ENCODE peak calls at places on chromosome 16, in five cellular contexts. One of them, this sample, is unnamed. For H3K27me3, the result is how much of the 10 kb centered on the place peaks cover.

GRCh38 chr16:77399546-77399945 is 35.3 kb downstream of the ADAMTS18 start:
- DNase-seq in GM23248: no peak
- DNase-seq in neuronal stem cell: no peak
- DNase-seq in upper lobe of right lung: no peak
- DNase-seq in lung: no peak
- DNase-seq in this sample: no peak

GRCh38 chr16:87854907-87855683 is 14.2 kb downstream of the SLC7A5 start:
- DNase-seq in GM23248: no peak
- DNase-seq in neuronal stem cell: no peak
- DNase-seq in upper lobe of right lung: no peak
- DNase-seq in lung: no peak
- DNase-seq in this sample: no peak

GRCh38 chr16:71345031-71345430 is 13.5 kb upstream of the CALB2 start:
- DNase-seq in GM23248: no peak
- DNase-seq in neuronal stem cell: peak
- DNase-seq in upper lobe of right lung: no peak
- DNase-seq in lung: no peak
- DNase-seq in this sample: no peak

GRCh38 chr16:49021136-49021535 is 260.5 kb downstream of the CBLN1 start:
- DNase-seq in GM23248: peak
- DNase-seq in neuronal stem cell: no peak
- DNase-seq in upper lobe of right lung: no peak
- DNase-seq in lung: no peak
- DNase-seq in this sample: no peak

GRCh38 chr16:27097671-27098275 is 31.0 kb downstream of the C16orf82 start:
- DNase-seq in GM23248: peak
- DNase-seq in neuronal stem cell: no peak
- DNase-seq in upper lobe of right lung: no peak
- DNase-seq in lung: no peak
- DNase-seq in this sample: no peak

GRCh38 chr16:74623846-74624245 is 16.9 kb upstream of the GLG1 start:
- DNase-seq in GM23248: no peak
- DNase-seq in neuronal stem cell: no peak
- DNase-seq in upper lobe of right lung: peak
- DNase-seq in lung: no peak
- DNase-seq in this sample: no peak

GRCh38 chr16:79267146-79267545 is 333.4 kb downstream of the MAF start:
- DNase-seq in GM23248: no peak
- DNase-seq in neuronal stem cell: no peak
- DNase-seq in upper lobe of right lung: no peak
- DNase-seq in lung: no peak
- DNase-seq in this sample: no peak

GRCh38 chr16:80063028-80063767 is 462.7 kb upstream of the MAF start:
- DNase-seq in GM23248: peak
- DNase-seq in neuronal stem cell: no peak
- DNase-seq in upper lobe of right lung: no peak
- DNase-seq in lung: no peak
- DNase-seq in this sample: peak

GRCh38 chr16:28863929-28864886 is 565 bp downstream of the SH2B1 start:
- DNase-seq in GM23248: peak
- DNase-seq in neuronal stem cell: no peak
- DNase-seq in upper lobe of right lung: no peak
- DNase-seq in lung: no peak
- DNase-seq in this sample: peak

GRCh38 chr16:31038993-31039392 is 5.6 kb downstream of the STX4 start:
- DNase-seq in GM23248: no peak
- DNase-seq in neuronal stem cell: no peak
- DNase-seq in upper lobe of right lung: no peak
- DNase-seq in lung: no peak
- DNase-seq in this sample: no peak

GRCh38 chr16:65373095-65373494 is 251.2 kb upstream of the CDH11 start:
- DNase-seq in GM23248: no peak
- DNase-seq in neuronal stem cell: no peak
- DNase-seq in upper lobe of right lung: no peak
- DNase-seq in lung: no peak
- DNase-seq in this sample: no peak

GRCh38 chr16:83113317-83113716 is 486.5 kb downstream of the CDH13 start:
- DNase-seq in GM23248: peak
- DNase-seq in neuronal stem cell: peak
- DNase-seq in upper lobe of right lung: no peak
- DNase-seq in lung: no peak
- DNase-seq in this sample: peak

GRCh38 chr16:80366023-80366422 is 174.8 kb upstream of the DYNLRB2 start:
- DNase-seq in GM23248: peak
- DNase-seq in neuronal stem cell: no peak
- DNase-seq in upper lobe of right lung: no peak
- DNase-seq in lung: no peak
- DNase-seq in this sample: no peak

GRCh38 chr16:2196981-2197511 is 641 bp upstream of the CASKIN1 start:
- DNase-seq in GM23248: peak
- DNase-seq in neuronal stem cell: no peak
- DNase-seq in upper lobe of right lung: no peak
- DNase-seq in lung: no peak
- DNase-seq in this sample: no peak
- H3K27me3 ChIP-seq in GM23248: under half
- H3K27me3 ChIP-seq in neuronal stem cell: under half
- H3K27me3 ChIP-seq in upper lobe of right lung: under half
- H3K27me3 ChIP-seq in lung: under half
- H3K27me3 ChIP-seq in this sample: under half

DNA sequence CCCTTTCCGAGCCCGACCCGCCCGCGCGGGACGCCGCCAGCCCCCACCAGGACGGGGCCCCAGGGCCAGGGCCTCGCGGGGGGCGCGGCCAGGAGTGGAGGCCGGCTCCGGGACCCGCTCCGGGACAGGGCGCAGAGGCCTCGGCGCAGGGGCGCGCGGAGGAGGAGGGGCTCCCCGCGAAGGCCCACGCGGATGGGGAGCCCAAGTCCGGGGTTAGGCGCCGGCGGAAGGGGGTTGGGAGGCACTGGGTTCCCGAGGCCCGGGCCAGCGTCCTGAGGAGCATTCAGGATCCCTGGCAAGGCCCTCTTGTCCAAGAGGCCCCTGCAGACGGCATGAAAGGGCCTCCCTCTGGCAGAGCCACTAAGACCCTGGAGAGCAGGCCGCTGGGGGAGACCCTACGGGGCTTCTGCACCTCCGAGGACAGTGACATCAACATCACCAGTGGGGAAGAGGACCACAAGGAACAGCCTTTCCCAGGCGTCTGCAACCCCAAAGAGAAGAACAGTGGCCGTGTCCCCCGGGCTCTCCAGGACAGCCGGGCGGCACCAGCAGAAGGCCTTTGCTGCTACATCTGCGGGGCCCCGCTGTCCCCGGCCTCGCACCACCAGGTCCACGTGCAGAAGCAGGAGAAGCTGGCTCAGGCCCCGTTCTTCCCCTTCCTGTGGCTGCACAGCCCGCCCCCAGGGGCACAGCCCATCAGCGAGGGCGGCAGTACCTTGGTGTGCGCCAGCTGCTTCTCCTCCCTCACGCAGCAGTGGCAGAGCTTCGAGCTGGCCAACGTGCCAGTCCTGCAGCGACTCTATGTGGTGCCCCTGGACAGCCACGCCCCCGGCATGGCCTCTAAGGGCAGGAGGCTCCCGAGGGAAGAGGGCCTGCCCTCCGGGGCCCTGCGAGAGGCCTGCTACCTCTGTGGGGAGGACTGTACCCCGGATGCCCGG is 58.1 kb upstream of the CIBAR2 start:
- DNase-seq in GM23248: peak
- DNase-seq in neuronal stem cell: no peak
- DNase-seq in upper lobe of right lung: no peak
- DNase-seq in lung: no peak
- DNase-seq in this sample: no peak
- H3K4me3 ChIP-seq in GM23248: peak
- H3K4me3 ChIP-seq in neuronal stem cell: peak
- H3K4me3 ChIP-seq in upper lobe of right lung: peak
- H3K4me3 ChIP-seq in lung: no peak
- H3K4me3 ChIP-seq in this sample: peak

GRCh38 chr16:8590811-8591210 is 500 bp upstream of the TMEM114 start:
- DNase-seq in GM23248: no peak
- DNase-seq in neuronal stem cell: no peak
- DNase-seq in upper lobe of right lung: no peak
- DNase-seq in lung: no peak
- DNase-seq in this sample: no peak

GRCh38 chr16:8588703-8589292 is 1.5 kb downstream of the TMEM114 start:
- DNase-seq in GM23248: no peak
- DNase-seq in neuronal stem cell: no peak
- DNase-seq in upper lobe of right lung: no peak
- DNase-seq in lung: no peak
- DNase-seq in this sample: no peak

GRCh38 chr16:8591451-8591850 is 1.1 kb upstream of the TMEM114 start:
- DNase-seq in GM23248: no peak
- DNase-seq in neuronal stem cell: no peak
- DNase-seq in upper lobe of right lung: no peak
- DNase-seq in lung: no peak
- DNase-seq in this sample: no peak

GRCh38 chr16:8590161-8590688 is at the start of gene TMEM114:
- DNase-seq in GM23248: no peak
- DNase-seq in neuronal stem cell: no peak
- DNase-seq in upper lobe of right lung: no peak
- DNase-seq in lung: no peak
- DNase-seq in this sample: no peak

GRCh38 chr16:8589293-8590160 is 784 bp downstream of the TMEM114 start:
- DNase-seq in GM23248: no peak
- DNase-seq in neuronal stem cell: no peak
- DNase-seq in upper lobe of right lung: no peak
- DNase-seq in lung: no peak
- DNase-seq in this sample: no peak
- H3K27me3 ChIP-seq in GM23248: under half
- H3K27me3 ChIP-seq in neuronal stem cell: under half
- H3K27me3 ChIP-seq in upper lobe of right lung: under half
- H3K27me3 ChIP-seq in lung: under half
- H3K27me3 ChIP-seq in this sample: under half

GRCh38 chr16:15141586-15141985 is 47.5 kb upstream of the RRN3 start:
- DNase-seq in GM23248: peak
- DNase-seq in neuronal stem cell: no peak
- DNase-seq in upper lobe of right lung: peak
- DNase-seq in lung: no peak
- DNase-seq in this sample: no peak
- H3K4me3 ChIP-seq in GM23248: no peak
- H3K4me3 ChIP-seq in neuronal stem cell: no peak
- H3K4me3 ChIP-seq in upper lobe of right lung: no peak
- H3K4me3 ChIP-seq in lung: no peak
- H3K4me3 ChIP-seq in this sample: no peak

GRCh38 chr16:50547944-50548658 is at the start of gene NKD1:
- DNase-seq in GM23248: peak
- DNase-seq in neuronal stem cell: peak
- DNase-seq in upper lobe of right lung: peak
- DNase-seq in lung: peak
- DNase-seq in this sample: peak
- H3K27me3 ChIP-seq in GM23248: half or more
- H3K27me3 ChIP-seq in neuronal stem cell: under half
- H3K27me3 ChIP-seq in upper lobe of right lung: under half
- H3K27me3 ChIP-seq in lung: under half
- H3K27me3 ChIP-seq in this sample: half or more

GRCh38 chr16:51937771-51938170 is 609.2 kb downstream of the TOX3 start:
- DNase-seq in GM23248: no peak
- DNase-seq in neuronal stem cell: no peak
- DNase-seq in upper lobe of right lung: no peak
- DNase-seq in lung: no peak
- DNase-seq in this sample: peak
- H3K4me3 ChIP-seq in GM23248: no peak
- H3K4me3 ChIP-seq in neuronal stem cell: no peak
- H3K4me3 ChIP-seq in upper lobe of right lung: no peak
- H3K4me3 ChIP-seq in lung: no peak
- H3K4me3 ChIP-seq in this sample: no peak

DNA sequence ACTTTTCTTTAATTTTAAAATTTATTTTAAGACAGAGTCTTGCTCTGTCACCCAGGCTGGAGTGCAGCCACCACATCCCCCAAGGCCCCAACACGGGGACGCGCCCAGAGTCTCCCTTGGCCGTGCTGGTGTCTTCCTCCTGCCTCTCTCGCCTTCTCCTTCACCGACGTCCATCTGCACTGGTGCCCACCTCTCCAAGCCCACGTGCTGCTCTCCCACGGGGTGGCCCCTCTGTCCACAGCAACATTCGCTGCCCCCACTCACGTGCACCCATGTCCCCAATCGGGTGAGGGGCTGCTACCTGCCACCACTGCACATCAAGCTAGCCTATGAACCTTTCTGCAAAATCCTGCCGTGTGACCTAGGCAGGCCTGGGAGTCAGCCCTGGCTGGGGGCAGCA is 3.1 kb downstream of the TMEM204 start:
- DNase-seq in GM23248: no peak
- DNase-seq in neuronal stem cell: no peak
- DNase-seq in upper lobe of right lung: no peak
- DNase-seq in lung: no peak
- DNase-seq in this sample: no peak
- H3K27me3 ChIP-seq in GM23248: under half
- H3K27me3 ChIP-seq in neuronal stem cell: under half
- H3K27me3 ChIP-seq in upper lobe of right lung: under half
- H3K27me3 ChIP-seq in lung: under half
- H3K27me3 ChIP-seq in this sample: under half

GRCh38 chr16:1494711-1495110 is 1.6 kb downstream of the TELO2 start:
- DNase-seq in GM23248: peak
- DNase-seq in neuronal stem cell: no peak
- DNase-seq in upper lobe of right lung: no peak
- DNase-seq in lung: no peak
- DNase-seq in this sample: no peak
- H3K4me3 ChIP-seq in GM23248: peak
- H3K4me3 ChIP-seq in neuronal stem cell: no peak
- H3K4me3 ChIP-seq in upper lobe of right lung: no peak
- H3K4me3 ChIP-seq in lung: no peak
- H3K4me3 ChIP-seq in this sample: no peak